ENCODE peak calls at places on chromosomes 16 and 17, in nine cellular contexts. Q, H, Z, C, R, W, U, L and T are unnamed samples.

GRCh38 chr17:79625706-79626105 is 14.9 kb upstream of the RBFOX3 start:
- DNase-seq in Q (no peak), H (no peak), Z (no peak), C (peak), R (no peak), W (no peak), U (no peak), L (no peak), T (no peak)

GRCh38 chr17:73595068-73595865 is 49.0 kb downstream of the SDK2 start:
- DNase-seq in Q (peak), H (no peak), Z (peak), C (no peak), R (no peak), W (no peak), U (peak), L (no peak), T (no peak)

GRCh38 chr17:34302626-34303025 is 16.6 kb upstream of the CCL8 start:
- DNase-seq in Q (no peak), H (no peak), Z (no peak), C (no peak), R (no peak), W (no peak), U (no peak), L (no peak), T (no peak)

GRCh38 chr16:58814348-58814801 is 80.3 kb upstream of the GOT2 start:
- DNase-seq in Q (no peak), H (no peak), Z (peak), C (peak), R (peak), W (peak), U (peak), L (no peak), T (no peak)

GRCh38 chr17:65797809-65798208 is 236.4 kb upstream of the AXIN2 start:
- DNase-seq in Q (no peak), H (no peak), Z (no peak), C (no peak), R (no peak), W (no peak), U (no peak), L (no peak), T (no peak)

GRCh38 chr17:17868637-17869522 is 32.1 kb upstream of the SREBF1 start:
- DNase-seq in Q (no peak), H (no peak), Z (no peak), C (peak), R (no peak), W (no peak), U (no peak), L (no peak), T (no peak)

GRCh38 chr16:85286970-85287814 is 174.9 kb upstream of the CIBAR2 start:
- DNase-seq in Q (no peak), H (no peak), Z (no peak), C (no peak), R (no peak), W (no peak), U (no peak), L (no peak), T (no peak)

GRCh38 chr17:7479389-7480192 is at the start of gene ZBTB4:
- DNase-seq in Q (peak), H (peak), Z (peak), C (peak), R (peak), W (peak), U (peak), L (peak), T (no peak)

GRCh38 chr16:50916040-50916439 is 174.2 kb downstream of the CYLD start:
- DNase-seq in Q (no peak), H (no peak), Z (no peak), C (no peak), R (no peak), W (no peak), U (no peak), L (no peak), T (no peak)

GRCh38 chr17:17837966-17838962 is 1.5 kb upstream of the SREBF1 start:
- DNase-seq in Q (no peak), H (no peak), Z (no peak), C (peak), R (no peak), W (no peak), U (no peak), L (no peak), T (no peak)

GRCh38 chr17:40448639-40449261 is 5.5 kb downstream of the IGFBP4 start:
- DNase-seq in Q (no peak), H (no peak), Z (no peak), C (no peak), R (no peak), W (no peak), U (no peak), L (no peak), T (no peak)

GRCh38 chr17:21511368-21512195 is 135.4 kb downstream of the KCNJ12 start:
- DNase-seq in Q (peak), H (peak), Z (peak), C (peak), R (peak), W (peak), U (peak), L (peak), T (no peak)

GRCh38 chr16:396605-397004 is 394 bp upstream of the NME4 start:
- DNase-seq in Q (no peak), H (no peak), Z (peak), C (no peak), R (no peak), W (no peak), U (no peak), L (no peak), T (no peak)

GRCh38 chr17:27494192-27495091 is 38.2 kb downstream of the KSR1 start:
- DNase-seq in Q (no peak), H (no peak), Z (peak), C (peak), R (no peak), W (no peak), U (no peak), L (no peak), T (no peak)

GRCh38 chr17:48997827-48998556 is 807 bp downstream of the IGF2BP1 start:
- DNase-seq in Q (no peak), H (no peak), Z (no peak), C (no peak), R (no peak), W (no peak), U (no peak), L (no peak), T (no peak)

GRCh38 chr16:76748698-76749097 is 442.3 kb upstream of the MON1B start:
- DNase-seq in Q (no peak), H (no peak), Z (no peak), C (no peak), R (no peak), W (no peak), U (no peak), L (no peak), T (no peak)

GRCh38 chr17:7806592-7806991 is 27.4 kb upstream of the KDM6B start:
- DNase-seq in Q (no peak), H (no peak), Z (no peak), C (no peak), R (no peak), W (no peak), U (no peak), L (no peak), T (no peak)

GRCh38 chr16:50202926-50203624 is 50.0 kb downstream of the TENT4B start:
- DNase-seq in Q (no peak), H (no peak), Z (peak), C (peak), R (no peak), W (no peak), U (no peak), L (no peak), T (no peak)

GRCh38 chr17:77852666-77853207 is 105.8 kb upstream of the TNRC6C start:
- DNase-seq in Q (no peak), H (no peak), Z (no peak), C (no peak), R (no peak), W (no peak), U (no peak), L (no peak), T (no peak)

GRCh38 chr17:63911657-63912100 is 621 bp upstream of the CSHL1 start:
- DNase-seq in Q (peak), H (peak), Z (peak), C (peak), R (no peak), W (peak), U (peak), L (peak), T (no peak)

GRCh38 chr17:58577696-58578095 is 63.3 kb upstream of the MTMR4 start:
- DNase-seq in Q (peak), H (peak), Z (peak), C (peak), R (peak), W (peak), U (peak), L (peak), T (no peak)

GRCh38 chr17:60959696-60960095 is 282.0 kb downstream of the BCAS3 start:
- DNase-seq in Q (no peak), H (no peak), Z (peak), C (no peak), R (no peak), W (no peak), U (no peak), L (no peak), T (no peak)

GRCh38 chr16:84672276-84673202 is 24.2 kb downstream of the KLHL36 start:
- DNase-seq in Q (peak), H (peak), Z (peak), C (peak), R (peak), W (peak), U (peak), L (peak), T (no peak)

GRCh38 chr16:749010-749409 is 8.2 kb upstream of the CIAO3 start:
- DNase-seq in Q (no peak), H (no peak), Z (no peak), C (no peak), R (no peak), W (no peak), U (no peak), L (no peak), T (no peak)

GRCh38 chr17:81509687-81510523 is 2.7 kb downstream of the ACTG1 start:
- DNase-seq in Q (no peak), H (no peak), Z (no peak), C (no peak), R (no peak), W (no peak), U (no peak), L (no peak), T (no peak)

GRCh38 chr17:726331-726919 is 6.0 kb upstream of the TLCD3A start:
- DNase-seq in Q (no peak), H (no peak), Z (no peak), C (no peak), R (no peak), W (no peak), U (no peak), L (no peak), T (no peak)

GRCh38 chr17:19003966-19004600 is 481 bp downstream of the FAM83G start:
- DNase-seq in Q (no peak), H (peak), Z (peak), C (peak), R (peak), W (peak), U (peak), L (peak), T (peak)

GRCh38 chr16:15032547-15033308 is 23.1 kb downstream of the NTAN1 start:
- DNase-seq in Q (no peak), H (no peak), Z (no peak), C (no peak), R (no peak), W (no peak), U (no peak), L (no peak), T (no peak)

GRCh38 chr17:75588546-75589016 is 981 bp downstream of the MYO15B start:
- DNase-seq in Q (peak), H (no peak), Z (no peak), C (peak), R (no peak), W (no peak), U (no peak), L (no peak), T (no peak)

GRCh38 chr16:4315185-4316102 is at the start of gene GLIS2:
- DNase-seq in Q (no peak), H (peak), Z (peak), C (peak), R (no peak), W (no peak), U (no peak), L (no peak), T (no peak)